ENCODE peak calls at places on chromosomes 1 and 21, in nine cellular contexts. A is prostate gland; M is left lung; X is pancreas; Y is uterus; G is IMR-90; T is testis; P is CD8-positive, alpha-beta T cell; K is HCT116. E is an unnamed sample.
A peak's percentile ranks its signal among the peaks of the same experiment; 100 is the strongest.

GRCh38 chr1:242731446-242731845 is 206.9 kb upstream of the PLD5 start:
- DNase-seq in A (no peak), M (no peak), X (no peak), Y (no peak), G (no peak), T (no peak), P (no peak), K (no peak), E (no peak)

GRCh38 chr1:93615201-93616150 is 66.2 kb downstream of the BCAR3 start:
- DNase-seq in A (no peak), M (no peak), X (no peak), Y (no peak), G (peak; percentile 77), T (no peak), P (no peak), K (no peak), E (no peak)

GRCh38 chr1:111856411-111857135 is 100.9 kb downstream of the DDX20 start:
- DNase-seq in A (peak; percentile 17), M (no peak), X (no peak), Y (no peak), G (no peak), T (no peak), P (no peak), K (no peak), E (no peak)

GRCh38 chr1:65734976-65735375 is 57.7 kb upstream of the PDE4B start:
- DNase-seq in A (no peak), M (no peak), X (no peak), Y (no peak), G (peak; percentile 7), T (no peak), P (no peak), K (no peak), E (no peak)

GRCh38 chr1:222634180-222635013 is 16.5 kb downstream of the MIA3 start:
- DNase-seq in A (peak; percentile 86), M (no peak), X (no peak), Y (peak; percentile 83), G (peak; percentile 90), T (peak; percentile 90), P (peak; percentile 33), K (peak; percentile 85), E (peak; percentile 57)

GRCh38 chr1:59664167-59664566 is 150.6 kb upstream of the HOOK1 start:
- DNase-seq in A (no peak), M (no peak), X (no peak), Y (no peak), G (no peak), T (no peak), P (no peak), K (no peak), E (no peak)

GRCh38 chr1:81213279-81213678 is 587.5 kb upstream of the ADGRL2 start:
- DNase-seq in A (no peak), M (no peak), X (no peak), Y (no peak), G (no peak), T (no peak), P (no peak), K (no peak), E (no peak)

GRCh38 chr21:35102488-35103407 is 53.6 kb upstream of the RUNX1 start:
- DNase-seq in A (no peak), M (peak; percentile 69), X (no peak), Y (no peak), G (peak; percentile 33), T (peak; percentile 37), P (no peak), K (no peak), E (peak; percentile 6)

GRCh38 chr1:185853739-185854138 is 119.5 kb downstream of the HMCN1 start:
- DNase-seq in A (no peak), M (no peak), X (no peak), Y (no peak), G (peak; percentile 88), T (no peak), P (no peak), K (no peak), E (no peak)

GRCh38 chr1:15261155-15262002 is 14.4 kb downstream of the FHAD1 start:
- DNase-seq in A (no peak), M (peak; percentile 88), X (no peak), Y (peak; percentile 20), G (no peak), T (peak; percentile 43), P (no peak), K (peak; percentile 57), E (no peak)

GRCh38 chr1:25695066-25695990 is 78.7 kb downstream of the MAN1C1 start:
- DNase-seq in A (peak; percentile 50), M (peak; percentile 73), X (no peak), Y (peak; percentile 89), G (peak; percentile 99), T (peak; percentile 78), P (no peak), K (no peak), E (no peak)

GRCh38 chr1:202367200-202367742 is 18.8 kb downstream of the PPP1R12B start:
- DNase-seq in A (no peak), M (no peak), X (no peak), Y (no peak), G (peak; percentile 54), T (no peak), P (no peak), K (no peak), E (no peak)

GRCh38 chr1:29297476-29297875 is 61.2 kb downstream of the PTPRU start:
- DNase-seq in A (no peak), M (no peak), X (no peak), Y (no peak), G (peak; percentile 13), T (no peak), P (no peak), K (no peak), E (no peak)

GRCh38 chr1:155591770-155592169 is 18.2 kb upstream of the MSTO1 start:
- DNase-seq in A (peak; percentile 38), M (no peak), X (no peak), Y (peak; percentile 31), G (peak; percentile 68), T (peak; percentile 33), P (no peak), K (peak; percentile 70), E (no peak)

GRCh38 chr1:113031060-113031933 is 41.7 kb upstream of the LRIG2 start:
- DNase-seq in A (no peak), M (no peak), X (no peak), Y (no peak), G (no peak), T (no peak), P (no peak), K (no peak), E (no peak)

GRCh38 chr21:33971492-33972013 is 55.9 kb upstream of the ATP5PO start:
- DNase-seq in A (peak; percentile 29), M (no peak), X (no peak), Y (no peak), G (peak; percentile 22), T (no peak), P (no peak), K (no peak), E (no peak)
- H3K27ac ChIP-seq in A (no peak overlapping the region), M (no peak overlapping the region), X (no peak overlapping the region), Y (no peak overlapping the region), G (no peak overlapping the region), T (no peak overlapping the region), P (no peak overlapping the region), K (no peak overlapping the region), E (no peak overlapping the region)

DNA sequence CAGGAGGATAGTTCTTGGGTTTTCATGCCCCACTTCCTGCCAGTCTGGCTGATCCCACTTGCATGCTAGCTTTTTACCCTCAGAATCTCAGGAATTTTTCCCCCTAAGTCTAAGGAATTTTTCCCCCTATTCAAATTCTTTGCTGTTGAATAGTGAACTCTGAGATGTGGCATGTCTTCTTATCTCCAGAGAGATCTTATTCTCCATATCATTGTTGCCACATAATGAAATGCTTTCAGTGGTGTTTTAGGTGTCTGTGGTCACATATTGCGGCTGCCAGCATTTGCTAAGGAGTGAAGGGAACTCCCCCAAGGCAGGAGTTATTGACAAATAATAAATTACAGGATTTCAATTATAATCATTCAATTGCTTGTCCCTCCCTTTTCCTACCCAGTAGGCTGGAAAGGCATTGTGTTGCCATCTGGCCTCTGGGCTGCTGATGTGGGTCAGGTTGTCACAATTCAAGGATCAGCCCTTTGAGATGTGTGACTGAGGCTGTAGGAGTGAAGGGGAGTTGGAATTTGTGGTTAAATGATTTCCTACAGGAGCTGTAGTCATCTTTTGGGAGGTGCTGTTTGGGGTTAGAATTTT is 3.9 kb upstream of the FLG start:
- DNase-seq in A (no peak), M (no peak), X (no peak), Y (no peak), G (no peak), T (no peak), P (no peak), K (no peak), E (no peak)
- H3K9me3 ChIP-seq in A (no peaks in the 10 kb centered on the region), M (no peaks in the 10 kb centered on the region), X (no peaks in the 10 kb centered on the region), Y (no peaks in the 10 kb centered on the region), G (no peaks in the 10 kb centered on the region), T (no peaks in the 10 kb centered on the region), P (no peaks in the 10 kb centered on the region), K (no peaks in the 10 kb centered on the region), E (no peaks in the 10 kb centered on the region)

DNA sequence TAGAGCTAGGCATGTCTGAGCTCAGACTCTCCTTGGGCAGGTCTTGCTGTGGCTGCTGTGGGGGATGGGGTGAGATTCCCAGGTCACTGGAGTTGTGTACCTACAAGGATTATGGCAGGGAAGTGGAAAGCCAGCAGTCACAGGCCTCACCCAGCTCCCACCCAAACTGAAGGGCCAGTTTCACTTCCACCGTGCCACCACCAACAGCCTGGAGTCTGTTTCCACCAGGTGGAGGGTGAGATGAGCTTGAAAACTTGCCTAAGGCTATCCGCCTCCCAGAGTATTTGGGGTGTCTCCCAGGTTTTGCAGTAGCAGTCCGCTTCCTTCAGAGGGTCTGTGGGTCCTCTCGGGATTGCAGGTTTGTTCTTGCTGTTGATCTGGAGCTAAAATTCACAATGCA is 327.7 kb downstream of the PTPRC start:
- DNase-seq in A (no peak), M (no peak), X (no peak), Y (no peak), G (no peak), T (no peak), P (no peak), K (no peak), E (no peak)
- TF ChIP-seq CTCF in A (no peak), M (no peak), X (no peak), Y (no peak), G (no peak), T (no peak), P (no peak), K (no peak), E (no peak)

GRCh38 chr1:206032356-206033140 is 8.9 kb upstream of the CTSE start:
- DNase-seq in A (no peak), M (no peak), X (no peak), Y (no peak), G (no peak), T (no peak), P (no peak), K (no peak), E (no peak)

GRCh38 chr1:206029484-206029883 is 5.8 kb upstream of the CTSE start:
- DNase-seq in A (peak; percentile 51), M (peak; percentile 66), X (no peak), Y (peak; percentile 64), G (peak; percentile 20), T (peak; percentile 63), P (no peak), K (no peak), E (no peak)

GRCh38 chr1:206025283-206025820 is 1.7 kb upstream of the CTSE start:
- DNase-seq in A (no peak), M (no peak), X (no peak), Y (no peak), G (no peak), T (no peak), P (no peak), K (no peak), E (no peak)

GRCh38 chr1:206035027-206035426 is 11.3 kb upstream of the CTSE start:
- DNase-seq in A (peak; percentile 22), M (peak; percentile 49), X (no peak), Y (no peak), G (no peak), T (no peak), P (no peak), K (no peak), E (no peak)

GRCh38 chr1:206030714-206031113 is 7.0 kb upstream of the CTSE start:
- DNase-seq in A (peak; percentile 81), M (peak; percentile 79), X (peak; percentile 70), Y (peak; percentile 52), G (peak; percentile 62), T (peak; percentile 78), P (no peak), K (peak; percentile 74), E (peak; percentile 50)
- H3K27ac ChIP-seq in A (no peak overlapping the region), M (no peak overlapping the region), X (no peak overlapping the region), Y (no peak overlapping the region), G (no peak overlapping the region), T (no peak overlapping the region), P (no peak overlapping the region), K (no peak overlapping the region), E (no peak overlapping the region)

E was measured in CD4-positive, alpha-beta T cell.